ENCODE peak calls at places on chromosomes 7 and 10, in four cellular contexts. H is neuronal stem cell, K is IMR-90, A is mesenchymal stem cell. Z is an unnamed sample.

GRCh38 chr10:111206521-111206920 is 129.7 kb downstream of the ADRA2A start:
- DNase-seq in H (no peak), K (no peak), A (no peak), Z (no peak)

GRCh38 chr7:19690736-19691135 is 18.1 kb downstream of the POLR1F start:
- DNase-seq in H (no peak), K (no peak), A (peak), Z (no peak)

GRCh38 chr7:108455524-108455832 is 758 bp downstream of the NRCAM start:
- DNase-seq in H (no peak), K (no peak), A (no peak), Z (no peak)

GRCh38 chr10:104582604-104582951 is 58.5 kb upstream of the SORCS3 start:
- DNase-seq in H (no peak), K (no peak), A (no peak), Z (no peak)

GRCh38 chr7:102864958-102865357 is 47.8 kb upstream of the LRRC17 start:
- DNase-seq in H (no peak), K (no peak), A (no peak), Z (no peak)

GRCh38 chr10:24897326-24897926 is 55.0 kb downstream of the PRTFDC1 start:
- DNase-seq in H (no peak), K (peak), A (peak), Z (no peak)

GRCh38 chr7:87341441-87341840 is 4.0 kb upstream of the CROT start:
- DNase-seq in H (no peak), K (no peak), A (no peak), Z (no peak)

GRCh38 chr7:121366852-121367431 is 29.2 kb downstream of the FAM3C start:
- DNase-seq in H (peak), K (peak), A (peak), Z (no peak)

GRCh38 chr10:96890172-96890513 is 58.0 kb downstream of the LCOR start:
- DNase-seq in H (no peak), K (no peak), A (no peak), Z (no peak)

GRCh38 chr10:42795701-42796100 is 13.1 kb downstream of the BMS1 start:
- DNase-seq in H (no peak), K (no peak), A (no peak), Z (no peak)

GRCh38 chr7:92707435-92707834 is 117.2 kb upstream of the FAM133B start:
- DNase-seq in H (no peak), K (no peak), A (no peak), Z (no peak)

GRCh38 chr10:71314028-71314693 is 4.9 kb upstream of the SLC29A3 start:
- DNase-seq in H (peak), K (peak), A (peak), Z (peak)

GRCh38 chr7:127582361-127582760 is 3.0 kb downstream of the GCC1 start:
- DNase-seq in H (no peak), K (no peak), A (no peak), Z (no peak)

GRCh38 chr10:22253578-22253882 is 35.7 kb upstream of the EBLN1 start:
- DNase-seq in H (no peak), K (no peak), A (no peak), Z (no peak)

GRCh38 chr10:73932625-73933112 is 21.7 kb downstream of the PLAU start:
- DNase-seq in H (no peak), K (no peak), A (no peak), Z (no peak)

GRCh38 chr7:12297283-12297682 is 86.2 kb downstream of the TMEM106B start:
- DNase-seq in H (no peak), K (no peak), A (no peak), Z (no peak)

GRCh38 chr10:18542832-18543231 is 108.6 kb downstream of the NSUN6 start:
- DNase-seq in H (no peak), K (peak), A (no peak), Z (no peak)

GRCh38 chr7:44569958-44570357 is 3.8 kb downstream of the DDX56 start:
- DNase-seq in H (no peak), K (no peak), A (no peak), Z (no peak)

GRCh38 chr10:25627606-25628005 is 306.4 kb upstream of the MYO3A start:
- DNase-seq in H (no peak), K (no peak), A (no peak), Z (no peak)

GRCh38 chr7:75971309-75971960 is 23.0 kb downstream of the TMEM120A start:
- DNase-seq in H (no peak), K (no peak), A (no peak), Z (no peak)

GRCh38 chr10:6748981-6749630 is 169.0 kb upstream of the PRKCQ start:
- DNase-seq in H (no peak), K (peak), A (peak), Z (no peak)

GRCh38 chr10:102152545-102152890 is 329 bp downstream of the NOLC1 start:
- DNase-seq in H (no peak), K (peak), A (no peak), Z (no peak)

GRCh38 chr7:28747854-28748253 is 210.3 kb downstream of the TRIL start:
- DNase-seq in H (no peak), K (no peak), A (no peak), Z (no peak)

GRCh38 chr10:103235775-103236174 is 9.9 kb upstream of the RPEL1 start:
- DNase-seq in H (no peak), K (no peak), A (no peak), Z (no peak)

GRCh38 chr10:103226011-103226410 is 19.7 kb upstream of the RPEL1 start:
- DNase-seq in H (no peak), K (no peak), A (no peak), Z (no peak)

GRCh38 chr10:103227416-103227815 is 18.3 kb upstream of the RPEL1 start:
- DNase-seq in H (no peak), K (peak), A (no peak), Z (no peak)

GRCh38 chr10:103232772-103233488 is 12.8 kb upstream of the RPEL1 start:
- DNase-seq in H (no peak), K (peak), A (peak), Z (no peak)

DNA sequence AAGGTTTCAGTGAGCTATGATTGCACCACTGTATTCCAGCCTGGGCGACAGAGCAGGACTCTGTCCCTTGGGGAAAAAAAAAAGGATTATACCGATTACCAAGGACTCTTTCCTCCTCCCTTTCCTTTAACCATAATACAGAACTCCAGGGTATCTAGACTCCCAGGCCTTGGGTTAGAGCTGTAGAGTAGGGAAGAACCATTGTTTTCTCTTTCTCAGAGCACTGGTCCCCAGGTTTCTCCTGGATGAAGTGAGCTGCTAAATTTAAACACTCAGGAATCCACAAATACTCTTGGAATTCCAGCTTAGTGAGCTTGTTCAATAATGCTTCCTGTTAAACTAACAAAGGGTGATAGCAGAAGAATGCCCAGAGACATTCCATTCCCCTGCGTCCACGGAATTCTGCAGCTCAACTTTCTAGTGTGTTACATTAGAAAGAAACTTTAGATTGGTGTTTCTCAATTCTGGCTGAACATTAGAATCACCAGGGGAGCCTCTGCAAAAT is 14.6 kb upstream of the RPEL1 start:
- DNase-seq in H (peak), K (peak), A (peak), Z (no peak)
- H3K18ac ChIP-seq in H (peak), K (peak), A (peak), Z (no peak)

GRCh38 chr7:2830609-2831376 is 13.3 kb downstream of the GNA12 start:
- DNase-seq in H (no peak), K (peak), A (no peak), Z (no peak)

GRCh38 chr7:2834748-2835441 is 9.2 kb downstream of the GNA12 start:
- DNase-seq in H (no peak), K (no peak), A (no peak), Z (no peak)

GRCh38 chr7:2833087-2833910 is 10.8 kb downstream of the GNA12 start:
- DNase-seq in H (no peak), K (no peak), A (no peak), Z (no peak)

GRCh38 chr7:2829040-2829439 is 15.1 kb downstream of the GNA12 start:
- DNase-seq in H (no peak), K (no peak), A (no peak), Z (no peak)

GRCh38 chr7:2832441-2832840 is 11.7 kb downstream of the GNA12 start:
- DNase-seq in H (no peak), K (no peak), A (no peak), Z (no peak)
- H3K18ac ChIP-seq in H (no peak), K (no peak), A (no peak), Z (peak)

GRCh38 chr7:140322759-140323158 is 75.6 kb downstream of the SLC37A3 start:
- DNase-seq in H (no peak), K (no peak), A (no peak), Z (no peak)
- H3K18ac ChIP-seq in H (no peak), K (no peak), A (no peak), Z (peak)

GRCh38 chr7:149497467-149498261 is at the start of gene ZNF746:
- DNase-seq in H (peak), K (peak), A (peak), Z (peak)
- H3K18ac ChIP-seq in H (peak), K (peak), A (peak), Z (no peak)

GRCh38 chr7:135756191-135756590 is 7.6 kb upstream of the FAM180A start:
- DNase-seq in H (no peak), K (no peak), A (no peak), Z (no peak)
- H3K18ac ChIP-seq in H (no peak), K (no peak), A (no peak), Z (no peak)

GRCh38 chr10:13770760-13771493 is 184.2 kb downstream of the PRPF18 start:
- DNase-seq in H (no peak), K (no peak), A (no peak), Z (no peak)

GRCh38 chr10:13773496-13774170 is 186.9 kb downstream of the PRPF18 start:
- DNase-seq in H (no peak), K (no peak), A (no peak), Z (no peak)

GRCh38 chr10:13774303-13774893 is 187.6 kb downstream of the PRPF18 start:
- DNase-seq in H (no peak), K (no peak), A (no peak), Z (no peak)

GRCh38 chr10:13771992-13772391 is 185.2 kb downstream of the PRPF18 start:
- DNase-seq in H (no peak), K (no peak), A (no peak), Z (no peak)

DNA sequence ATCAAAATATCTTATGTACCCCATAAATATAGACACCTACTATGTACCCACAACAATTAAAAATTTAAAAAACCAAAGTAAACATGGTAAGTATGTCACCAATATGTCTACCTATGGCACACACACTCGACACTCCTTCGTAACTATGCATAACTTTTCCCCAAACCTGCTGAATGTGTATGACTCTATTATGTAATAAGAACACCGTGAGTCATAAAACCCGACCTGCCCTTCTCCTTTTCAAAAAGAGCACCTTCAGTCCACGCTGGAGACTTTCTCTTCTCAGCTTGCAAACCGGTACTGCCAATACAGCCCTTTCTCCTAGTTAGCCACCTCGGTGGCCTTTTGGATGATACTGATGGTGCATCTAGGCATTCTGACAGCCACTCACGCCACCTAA is 186.3 kb downstream of the PRPF18 start:
- DNase-seq in H (no peak), K (no peak), A (no peak), Z (no peak)
- H3K18ac ChIP-seq in H (no peak), K (no peak), A (no peak), Z (no peak)

GRCh38 chr7:484365-485101 is 35.1 kb downstream of the PDGFA start:
- DNase-seq in H (no peak), K (no peak), A (no peak), Z (no peak)
- H3K18ac ChIP-seq in H (peak), K (no peak), A (no peak), Z (no peak)

DNA sequence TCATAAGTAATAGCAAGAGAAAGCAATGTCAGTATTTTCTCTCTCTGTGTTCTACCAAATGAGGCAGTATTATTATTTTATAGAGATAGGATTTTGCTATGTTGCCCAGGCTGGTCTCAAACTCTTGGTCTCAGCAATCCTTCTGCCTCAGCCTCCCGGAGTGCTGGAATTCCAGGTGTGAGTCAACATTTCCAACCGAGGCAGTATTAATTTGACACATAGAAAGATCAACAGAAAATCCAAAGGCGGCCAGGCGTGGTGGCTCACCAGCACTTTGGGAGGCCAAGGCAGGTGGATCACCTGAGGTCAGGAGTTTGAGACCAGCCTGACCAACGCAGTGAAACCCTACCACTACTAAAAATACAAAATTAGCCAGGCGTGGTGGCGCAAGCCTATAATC is 71.8 kb downstream of the SMURF1 start:
- DNase-seq in H (no peak), K (no peak), A (no peak), Z (no peak)
- H3K18ac ChIP-seq in H (no peak), K (no peak), A (no peak), Z (no peak)

DNA sequence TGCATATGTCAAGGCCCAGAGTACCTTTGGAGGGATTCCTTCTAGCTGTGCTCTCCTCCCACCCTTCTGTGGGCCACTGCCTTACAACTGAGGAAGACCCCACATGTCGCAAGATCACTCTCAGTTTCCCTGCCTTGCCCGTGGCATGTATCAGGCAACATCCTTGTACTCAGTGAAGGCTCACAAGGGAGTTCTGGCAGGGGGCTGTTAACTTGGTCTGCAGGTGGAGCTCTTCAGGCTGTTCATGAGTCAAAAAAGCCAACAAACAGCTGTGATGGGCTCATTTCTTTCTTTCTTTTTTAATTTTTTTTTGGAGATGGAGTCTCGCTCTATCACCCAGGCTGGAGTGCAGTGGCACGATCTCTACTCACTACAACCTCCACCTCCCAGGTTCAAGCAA is 513.0 kb upstream of the ANKRD30A start:
- DNase-seq in H (no peak), K (no peak), A (no peak), Z (peak)
- H3K18ac ChIP-seq in H (no peak), K (no peak), A (no peak), Z (peak)